ENCODE peak calls at places on chromosomes 16 and 17, in four cellular contexts. One of them, this sample, is unnamed.
A peak's percentile ranks its signal among the peaks of the same experiment; 100 is the strongest.

GRCh38 chr17:72922223-72922622 is 170.3 kb downstream of the SLC39A11 start:
- DNase-seq in GM12878: no peak
- DNase-seq in lung: no peak
- DNase-seq in neural crest cell: no peak
- DNase-seq in this sample: no peak

GRCh38 chr16:3183445-3184139 is 4.4 kb upstream of the OR1F1 start:
- DNase-seq in GM12878: no peak
- DNase-seq in lung: no peak
- DNase-seq in neural crest cell: no peak
- DNase-seq in this sample: no peak

GRCh38 chr16:3718628-3719027 is 1.3 kb upstream of the TRAP1 start:
- DNase-seq in GM12878: no peak
- DNase-seq in lung: no peak
- DNase-seq in neural crest cell: no peak
- DNase-seq in this sample: no peak

GRCh38 chr16:50534958-50535357 is 13.2 kb upstream of the NKD1 start:
- DNase-seq in GM12878: no peak
- DNase-seq in lung: no peak
- DNase-seq in neural crest cell: no peak
- DNase-seq in this sample: peak; percentile 30

GRCh38 chr17:47305302-47305923 is 18.3 kb upstream of the EFCAB13 start:
- DNase-seq in GM12878: no peak
- DNase-seq in lung: no peak
- DNase-seq in neural crest cell: no peak
- DNase-seq in this sample: no peak

GRCh38 chr16:4945560-4946502 is 8.9 kb upstream of the PPL start:
- DNase-seq in GM12878: no peak
- DNase-seq in lung: peak; percentile 75
- DNase-seq in neural crest cell: no peak
- DNase-seq in this sample: no peak

GRCh38 chr16:15676506-15676905 is 26.5 kb downstream of the NDE1 start:
- DNase-seq in GM12878: no peak
- DNase-seq in lung: no peak
- DNase-seq in neural crest cell: no peak
- DNase-seq in this sample: no peak

GRCh38 chr17:79995691-79996090 is 40.0 kb downstream of the TBC1D16 start:
- DNase-seq in GM12878: no peak
- DNase-seq in lung: no peak
- DNase-seq in neural crest cell: no peak
- DNase-seq in this sample: no peak

GRCh38 chr17:79362996-79363305 is 247.9 kb downstream of the RBFOX3 start:
- DNase-seq in GM12878: no peak
- DNase-seq in lung: no peak
- DNase-seq in neural crest cell: no peak
- DNase-seq in this sample: no peak

GRCh38 chr16:81633147-81633619 is 145.9 kb upstream of the PLCG2 start:
- DNase-seq in GM12878: no peak
- DNase-seq in lung: no peak
- DNase-seq in neural crest cell: no peak
- DNase-seq in this sample: no peak

GRCh38 chr16:6695666-6696065 is 637.0 kb upstream of the RBFOX1 start:
- DNase-seq in GM12878: no peak
- DNase-seq in lung: no peak
- DNase-seq in neural crest cell: no peak
- DNase-seq in this sample: no peak

GRCh38 chr17:40118093-40118492 is 3.7 kb upstream of the MSL1 start:
- DNase-seq in GM12878: no peak
- DNase-seq in lung: no peak
- DNase-seq in neural crest cell: no peak
- DNase-seq in this sample: no peak

GRCh38 chr16:78900039-78900811 is 700.3 kb downstream of the MAF start:
- DNase-seq in GM12878: no peak
- DNase-seq in lung: no peak
- DNase-seq in neural crest cell: no peak
- DNase-seq in this sample: no peak

GRCh38 chr17:48348352-48348751 is 81.7 kb downstream of the SKAP1 start:
- DNase-seq in GM12878: no peak
- DNase-seq in lung: no peak
- DNase-seq in neural crest cell: no peak
- DNase-seq in this sample: no peak
- TF ChIP-seq CTCF in GM12878: no peak
- TF ChIP-seq CTCF in lung: no peak
- TF ChIP-seq CTCF in neural crest cell: no peak
- TF ChIP-seq CTCF in this sample: no peak

GRCh38 chr17:9645858-9646555 is 690 bp downstream of the USP43 start:
- DNase-seq in GM12878: no peak
- DNase-seq in lung: peak; percentile 65
- DNase-seq in neural crest cell: peak; percentile 30
- DNase-seq in this sample: peak; percentile 86
- TF ChIP-seq CTCF in GM12878: no peak
- TF ChIP-seq CTCF in lung: no peak
- TF ChIP-seq CTCF in neural crest cell: no peak
- TF ChIP-seq CTCF in this sample: peak; percentile 27

GRCh38 chr16:25366078-25366477 is 108.4 kb upstream of the ZKSCAN2 start:
- DNase-seq in GM12878: no peak
- DNase-seq in lung: no peak
- DNase-seq in neural crest cell: no peak
- DNase-seq in this sample: no peak
- TF ChIP-seq CTCF in GM12878: no peak
- TF ChIP-seq CTCF in lung: no peak
- TF ChIP-seq CTCF in neural crest cell: no peak
- TF ChIP-seq CTCF in this sample: no peak

DNA sequence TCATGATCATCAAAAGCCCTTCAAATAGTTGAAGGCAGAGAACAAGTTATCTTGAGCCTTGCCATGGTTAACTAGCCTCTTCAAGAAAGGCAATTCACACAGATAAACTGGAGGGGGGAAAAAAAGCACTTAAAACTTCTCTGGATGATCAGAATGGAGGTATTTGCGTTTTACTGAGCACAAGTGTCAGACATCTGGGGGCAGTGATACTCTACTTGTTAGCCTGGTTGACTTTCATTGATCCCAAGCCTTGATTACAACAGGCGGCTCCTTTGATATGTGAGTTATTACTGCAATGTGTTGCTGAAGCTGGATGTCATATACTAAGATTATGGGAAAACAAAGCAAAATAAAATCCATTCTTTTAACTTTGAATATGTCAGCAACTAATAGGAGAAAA is 155.0 kb upstream of the HS3ST3A1 start:
- DNase-seq in GM12878: no peak
- DNase-seq in lung: no peak
- DNase-seq in neural crest cell: no peak
- DNase-seq in this sample: no peak
- TF ChIP-seq CTCF in GM12878: no peak
- TF ChIP-seq CTCF in lung: no peak
- TF ChIP-seq CTCF in neural crest cell: no peak
- TF ChIP-seq CTCF in this sample: no peak

DNA sequence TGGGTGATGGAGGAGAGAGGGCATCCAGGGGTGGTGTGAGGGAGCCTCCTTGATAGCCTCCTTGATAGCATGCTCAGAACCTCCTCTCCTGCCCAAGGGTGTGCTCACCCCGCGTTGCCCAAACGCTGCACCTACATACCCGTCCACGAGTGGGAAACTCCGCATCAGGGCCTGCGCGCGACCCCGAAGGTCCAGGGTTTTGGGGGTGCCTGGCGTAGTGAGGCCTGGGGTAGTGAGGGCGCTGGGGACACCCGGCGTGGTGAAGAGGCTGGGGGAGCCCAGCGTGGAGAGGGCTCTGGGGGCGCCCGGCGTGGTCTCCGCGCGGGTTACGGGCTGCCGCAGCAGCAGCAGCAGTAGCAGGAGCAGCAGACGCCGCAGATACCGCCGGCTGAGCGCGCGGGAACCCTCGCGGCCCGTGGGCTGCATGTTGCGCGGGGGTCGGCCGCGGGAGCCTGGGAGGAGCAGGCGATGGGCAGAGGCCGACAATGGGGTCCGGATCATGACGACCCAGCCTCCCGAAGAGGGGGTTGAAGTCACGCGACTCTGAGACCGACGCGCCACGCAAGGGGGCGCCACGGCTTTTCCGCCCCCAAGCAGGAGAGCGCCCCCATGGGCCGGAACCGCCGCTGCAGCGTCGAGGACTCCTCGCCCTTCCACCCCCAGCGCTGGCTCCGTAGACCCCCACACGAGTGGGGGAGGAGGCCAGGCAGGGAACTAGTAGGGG is at the start of gene DPEP3:
- DNase-seq in GM12878: no peak
- DNase-seq in lung: no peak
- DNase-seq in neural crest cell: no peak
- DNase-seq in this sample: no peak
- TF ChIP-seq CTCF in GM12878: no peak
- TF ChIP-seq CTCF in lung: no peak
- TF ChIP-seq CTCF in neural crest cell: peak; percentile 41
- TF ChIP-seq CTCF in this sample: no peak

GRCh38 chr16:13435873-13436474 is 484.0 kb upstream of the ERCC4 start:
- DNase-seq in GM12878: no peak
- DNase-seq in lung: no peak
- DNase-seq in neural crest cell: no peak
- DNase-seq in this sample: no peak
- TF ChIP-seq CTCF in GM12878: peak; percentile 21
- TF ChIP-seq CTCF in lung: no peak
- TF ChIP-seq CTCF in neural crest cell: no peak
- TF ChIP-seq CTCF in this sample: no peak